ENCODE peak calls at places on chromosomes 16 and 17, in four cellular contexts. F is tibial nerve, L is gastrocnemius medialis, O is A549. H is an unnamed sample.

GRCh38 chr17:41434313-41434895 is 6.4 kb downstream of the KRT38 start:
- DNase-seq in O (no peak), L (no peak), F (no peak), H (no peak)

GRCh38 chr16:89696598-89697128 is 4.8 kb downstream of the SPATA2L start:
- DNase-seq in L (peak; percentile 8), F (no peak), O (no peak), H (no peak)

GRCh38 chr17:77494664-77495435 is 354.1 kb downstream of the SEC14L1 start:
- DNase-seq in L (peak; percentile 65), F (peak; percentile 80), O (peak; percentile 92), H (peak; percentile 79)

GRCh38 chr16:19135896-19136438 is 22.2 kb downstream of the ITPRIPL2 start:
- DNase-seq in L (no peak), F (no peak), O (peak; percentile 67), H (no peak)

GRCh38 chr17:6101706-6102105 is 31.5 kb downstream of the WSCD1 start:
- DNase-seq in F (no peak), L (no peak), O (no peak), H (peak; percentile 9)

GRCh38 chr17:19533718-19534561 is at the start of gene SLC47A1:
- DNase-seq in L (peak; percentile 56), O (peak; percentile 76), F (no peak), H (no peak)

GRCh38 chr17:1933875-1934715 is 91.0 kb downstream of the RTN4RL1 start:
- DNase-seq in L (no peak), F (no peak), O (no peak), H (no peak)

GRCh38 chr17:72397223-72397667 is 276.4 kb downstream of the SOX9 start:
- DNase-seq in O (no peak), L (no peak), F (no peak), H (no peak)

GRCh38 chr16:12062343-12063003 is 85.9 kb downstream of the SNX29 start:
- DNase-seq in F (peak; percentile 68), L (peak; percentile 90), O (no peak), H (peak; percentile 96)

GRCh38 chr17:48051706-48052486 is 3.7 kb downstream of the NFE2L1 start:
- DNase-seq in O (no peak), L (peak; percentile 96), F (peak; percentile 34), H (peak; percentile 78)

GRCh38 chr17:48054238-48055185 is 6.4 kb downstream of the NFE2L1 start:
- DNase-seq in F (peak; percentile 60), O (no peak), L (peak; percentile 97), H (peak; percentile 81)

GRCh38 chr17:48052956-48053757 is 5.0 kb downstream of the NFE2L1 start:
- DNase-seq in F (peak; percentile 78), O (no peak), L (peak; percentile 99), H (peak; percentile 93)

GRCh38 chr17:48055531-48056245 is 7.5 kb downstream of the NFE2L1 start:
- DNase-seq in F (no peak), L (no peak), O (no peak), H (no peak)

DNA sequence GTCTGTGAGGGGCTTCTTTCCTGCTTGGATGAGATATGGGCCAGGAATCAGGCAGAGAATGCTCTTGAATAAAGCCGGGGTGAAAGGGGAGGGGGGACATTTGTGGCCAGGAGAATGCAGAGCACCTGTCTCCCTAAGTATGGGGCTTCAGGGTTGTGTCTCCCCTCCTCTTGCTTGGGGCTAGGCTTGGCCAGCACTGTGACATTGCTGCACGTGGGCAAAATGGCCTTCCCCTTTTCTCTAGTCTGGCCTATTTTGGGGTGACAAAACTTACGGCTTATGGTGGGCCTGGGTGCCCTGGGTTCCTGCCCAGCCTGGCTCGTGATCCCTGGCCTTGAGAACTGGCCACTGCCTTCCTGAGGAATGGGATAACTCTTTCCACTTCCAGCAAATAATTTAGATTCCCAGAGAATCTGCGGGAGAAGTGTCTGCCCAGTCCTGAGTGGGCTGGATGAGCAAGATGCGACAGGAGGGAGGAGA is 5.6 kb downstream of the NFE2L1 start:
- DNase-seq in L (peak; percentile 60), O (no peak), F (no peak), H (no peak)
- H3K4me3 ChIP-seq in L (peak overlapping the region; percentile 84), O (no peak overlapping the region), F (peak overlapping the region; percentile 27), H (no peak overlapping the region)

GRCh38 chr17:32849879-32850278 is 27.0 kb downstream of the MYO1D start:
- DNase-seq in O (no peak), L (no peak), F (no peak), H (no peak)

GRCh38 chr17:32855620-32856019 is 21.3 kb downstream of the MYO1D start:
- DNase-seq in L (no peak), O (no peak), F (no peak), H (no peak)

GRCh38 chr17:32854177-32854576 is 22.7 kb downstream of the MYO1D start:
- DNase-seq in L (no peak), O (no peak), F (no peak), H (no peak)

GRCh38 chr17:32852811-32853210 is 24.1 kb downstream of the MYO1D start:
- DNase-seq in O (no peak), F (no peak), L (no peak), H (no peak)

GRCh38 chr17:32854834-32855389 is 22.0 kb downstream of the MYO1D start:
- DNase-seq in F (no peak), L (no peak), O (no peak), H (no peak)
- TF ChIP-seq CTCF in F (no peak), L (no peak), O (no peak), H (no peak)

DNA sequence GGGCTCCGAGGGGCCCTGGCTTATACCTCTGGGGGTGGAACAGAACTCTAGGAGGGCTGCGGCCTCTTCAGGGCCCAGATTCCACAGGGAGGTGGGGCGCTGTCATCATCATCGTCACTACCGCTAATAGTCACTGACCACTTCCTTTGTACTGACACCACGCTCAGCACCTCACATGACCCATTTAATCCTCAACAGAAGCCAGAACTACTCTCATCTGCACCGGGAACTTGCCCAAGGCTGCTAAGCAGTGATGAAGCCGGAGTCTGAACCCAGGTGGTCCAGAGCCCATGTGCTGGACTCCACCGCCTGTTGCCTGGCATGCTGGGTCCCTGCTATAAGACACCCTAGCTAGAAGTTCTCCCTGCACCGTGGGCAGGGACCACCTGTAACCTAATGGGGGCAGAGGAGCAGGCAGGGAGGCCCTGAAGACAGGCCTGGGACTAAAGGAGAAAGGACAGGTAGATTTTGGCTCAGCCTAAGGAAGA is 12.0 kb downstream of the UNC13D start:
- DNase-seq in F (peak; percentile 23), O (no peak), L (peak; percentile 45), H (peak; percentile 60)
- TF ChIP-seq POLR2A in F (no peak), O (no peak), L (no peak), H (no peak)

GRCh38 chr16:69563605-69564580 is 1.9 kb upstream of the NFAT5 start:
- DNase-seq in L (no peak), O (no peak), F (no peak), H (no peak)
- H3K4me3 ChIP-seq in L (no peak overlapping the region), O (peak overlapping the region; percentile 79), F (no peak overlapping the region), H (no peak overlapping the region)

DNA sequence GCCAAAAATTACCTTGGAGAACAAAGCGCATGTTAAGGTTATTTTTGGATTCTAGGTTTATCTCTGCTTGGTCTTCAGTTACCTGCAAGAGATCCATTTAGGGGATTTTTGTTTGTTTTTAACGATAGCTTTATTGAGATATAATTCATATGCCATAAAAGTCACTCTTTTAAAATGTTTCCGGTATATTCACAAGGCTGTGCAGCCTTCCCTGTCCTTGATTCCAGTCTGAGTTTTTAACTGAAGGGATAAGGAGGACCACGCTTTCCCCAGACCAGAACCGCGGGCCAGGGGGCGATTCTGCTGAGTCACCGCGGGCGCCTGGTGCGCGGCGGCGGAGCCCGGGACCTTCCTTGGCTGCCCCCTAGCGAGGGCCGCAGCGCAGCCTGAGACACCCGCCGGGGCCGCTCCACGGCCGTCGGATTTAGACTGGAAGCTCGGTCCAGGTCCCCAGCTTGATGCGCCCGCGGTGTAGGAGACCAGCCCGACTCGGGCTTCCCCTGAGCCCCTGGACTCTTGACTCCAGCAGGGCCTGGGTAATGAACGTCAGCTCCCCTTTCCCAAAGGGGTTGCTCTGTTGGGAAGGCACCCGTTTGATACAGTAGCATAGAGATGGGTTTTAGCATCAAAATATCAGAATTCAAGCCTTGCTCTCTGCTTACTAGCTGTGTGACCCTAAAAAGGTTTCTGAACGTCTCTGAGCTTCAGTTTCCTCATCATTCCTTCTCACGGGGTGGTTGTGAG is 50.0 kb upstream of the STH start:
- DNase-seq in F (peak; percentile 33), L (peak; percentile 78), O (peak; percentile 94), H (peak; percentile 93)
- TF ChIP-seq CTCF in F (peak; percentile 74), L (peak; percentile 87), O (peak; percentile 90), H (no peak)

DNA sequence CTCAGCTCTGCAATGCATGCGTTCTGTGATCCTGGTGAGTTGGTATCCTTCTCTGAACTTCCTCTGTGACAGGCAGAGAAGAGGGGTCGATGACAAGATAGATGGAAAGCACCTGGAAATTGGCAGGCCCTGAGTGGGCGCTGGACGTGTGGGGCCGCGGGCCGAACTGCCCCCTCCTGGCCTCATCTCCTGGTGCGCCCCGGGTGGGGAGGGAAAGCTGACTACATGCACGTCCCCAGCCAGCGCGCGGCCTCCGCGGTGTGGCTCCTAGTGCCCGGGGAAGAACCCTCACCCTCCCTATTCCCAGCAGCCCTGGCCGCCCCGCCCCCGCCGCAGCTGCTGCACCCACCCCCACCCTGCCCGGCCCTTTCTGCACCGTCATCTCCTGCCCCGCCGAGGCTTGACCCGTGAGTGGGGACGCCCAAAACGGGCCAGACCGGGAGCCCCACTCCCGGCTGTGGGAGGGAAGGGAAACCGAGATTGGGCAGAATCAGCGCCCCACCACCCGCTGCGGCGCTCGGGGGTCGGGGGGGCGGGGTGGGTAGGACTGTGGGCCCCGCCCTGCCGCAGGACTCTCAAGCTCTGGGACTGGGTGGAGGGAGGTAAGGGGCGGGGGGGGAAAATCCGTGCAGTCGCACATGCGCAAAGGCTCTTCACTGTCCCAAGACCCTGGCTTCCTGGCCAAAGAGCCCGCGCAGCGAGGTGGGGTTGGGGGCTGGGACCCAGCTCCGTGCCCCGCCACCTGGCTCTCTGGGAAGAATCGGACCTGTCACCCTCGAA is at the start of gene NOL3:
- DNase-seq in O (peak; percentile 89), F (peak; percentile 76), L (peak; percentile 91), H (peak; percentile 96)
- TF ChIP-seq POLR2A in O (peak; percentile 95), F (peak; percentile 8), L (peak; percentile 81), H (no peak)

GRCh38 chr17:44467108-44467507 is 36.1 kb downstream of the GPATCH8 start:
- DNase-seq in F (no peak), O (no peak), L (no peak), H (no peak)
- H3K4me3 ChIP-seq in F (no peak overlapping the region), O (no peak overlapping the region), L (no peak overlapping the region), H (no peak overlapping the region)

GRCh38 chr17:81911277-81911961 is at the start of gene PCYT2:
- DNase-seq in O (peak; percentile 99), F (peak; percentile 81), L (peak; percentile 90), H (peak; percentile 85)
- TF ChIP-seq CTCF in O (no peak), F (no peak), L (no peak), H (no peak)

H was measured in lower leg skin.